ENCODE peak calls at places on chromosomes 3 and 15, in five cellular contexts. N is AG04450, Y is H9, X is foreskin keratinocyte, K is breast epithelium. D is an unnamed sample.
A peak's percentile ranks its signal among the peaks of the same experiment; 100 is the strongest.

GRCh38 chr15:77821188-77821958 is 188.7 kb upstream of the LINGO1 start:
- DNase-seq in X (no peak), Y (peak; percentile 81), N (peak; percentile 18), K (peak; percentile 24), D (peak; percentile 52)

GRCh38 chr3:48634661-48635221 is 520 bp downstream of the SLC26A6 start:
- DNase-seq in N (no peak), X (peak; percentile 6), K (no peak), Y (peak; percentile 74), D (peak; percentile 51)

GRCh38 chr15:75230524-75231371 is 27.4 kb upstream of the GOLGA6C start:
- DNase-seq in Y (no peak), N (no peak), X (no peak), K (no peak), D (no peak)

GRCh38 chr3:119660474-119661150 is at the start of gene POPDC2:
- DNase-seq in N (no peak), K (peak; percentile 69), Y (no peak), X (no peak), D (no peak)

GRCh38 chr3:141335531-141336042 is 32.7 kb upstream of the ZBTB38 start:
- DNase-seq in N (no peak), X (no peak), K (no peak), Y (no peak), D (no peak)

GRCh38 chr3:182631183-182632076 is 161.9 kb upstream of the ATP11B start:
- DNase-seq in N (no peak), K (no peak), Y (no peak), X (peak; percentile 31), D (no peak)

GRCh38 chr3:141530133-141530768 is 43.4 kb downstream of the RASA2 start:
- DNase-seq in Y (no peak), K (no peak), N (peak; percentile 18), X (peak; percentile 32), D (no peak)

GRCh38 chr3:126613481-126614187 is 41.3 kb downstream of the TXNRD3 start:
- DNase-seq in X (no peak), K (no peak), Y (no peak), N (no peak), D (no peak)

GRCh38 chr15:68504721-68505090 is 72.7 kb upstream of the ITGA11 start:
- DNase-seq in N (no peak), X (no peak), K (no peak), Y (peak; percentile 27), D (no peak)

GRCh38 chr3:114941626-114942309 is 205.3 kb downstream of the ZBTB20 start:
- DNase-seq in K (no peak), N (no peak), X (no peak), Y (no peak), D (no peak)

GRCh38 chr15:67973846-67974245 is 80.3 kb upstream of the PIAS1 start:
- DNase-seq in N (no peak), K (no peak), Y (no peak), X (no peak), D (no peak)

GRCh38 chr3:11989383-11990050 is 14.7 kb upstream of the SYN2 start:
- DNase-seq in K (no peak), Y (no peak), X (no peak), N (no peak), D (no peak)

GRCh38 chr3:59771760-59772159 is 721.9 kb upstream of the CFAP20DC start:
- DNase-seq in K (no peak), X (peak; percentile 87), Y (no peak), N (peak; percentile 69), D (no peak)

GRCh38 chr15:88610756-88611231 is 10.3 kb upstream of the AEN start:
- DNase-seq in N (no peak), K (no peak), Y (peak; percentile 64), X (no peak), D (no peak)

GRCh38 chr15:41904487-41905359 is 10.9 kb upstream of the SPTBN5 start:
- DNase-seq in X (peak; percentile 13), N (peak; percentile 15), Y (peak; percentile 81), K (no peak), D (no peak)

GRCh38 chr3:9226326-9226725 is 23.1 kb downstream of the SRGAP3 start:
- DNase-seq in N (no peak), Y (no peak), K (no peak), X (no peak), D (no peak)

GRCh38 chr3:54530091-54530490 is 397.8 kb downstream of the LRTM1 start:
- DNase-seq in N (no peak), Y (no peak), K (no peak), X (no peak), D (no peak)

GRCh38 chr15:39651295-39651694 is 70.4 kb downstream of the THBS1 start:
- DNase-seq in X (no peak), N (no peak), Y (no peak), K (no peak), D (no peak)

GRCh38 chr15:76252249-76252648 is 59.0 kb downstream of the ETFA start:
- DNase-seq in K (no peak), N (no peak), X (no peak), Y (no peak), D (no peak)

GRCh38 chr3:52372822-52373504 is 56.8 kb downstream of the DNAH1 start:
- DNase-seq in N (no peak), X (no peak), Y (peak; percentile 72), K (no peak), D (no peak)

GRCh38 chr3:169144691-169145090 is 518.8 kb downstream of the MECOM start:
- DNase-seq in X (no peak), K (no peak), N (no peak), Y (no peak), D (no peak)

GRCh38 chr3:174767853-174768382 is 91.2 kb upstream of the NAALADL2 start:
- DNase-seq in X (no peak), Y (no peak), N (no peak), K (no peak), D (no peak)

GRCh38 chr3:195907730-195908438 is 467 bp downstream of the TNK2 start:
- DNase-seq in X (no peak), Y (no peak), K (no peak), N (no peak), D (no peak)

GRCh38 chr3:136955813-136956212 is 2.0 kb upstream of the IL20RB start:
- DNase-seq in Y (no peak), X (no peak), N (peak; percentile 81), K (no peak), D (no peak)

GRCh38 chr3:145911016-145911415 is 250.0 kb downstream of the PLOD2 start:
- DNase-seq in Y (no peak), K (no peak), N (no peak), X (no peak), D (no peak)

GRCh38 chr15:48458876-48459275 is 127.6 kb downstream of the DUT start:
- DNase-seq in K (no peak), N (peak; percentile 52), Y (no peak), X (no peak), D (no peak)

GRCh38 chr15:67744331-67745058 is 80.8 kb upstream of the SKOR1 start:
- DNase-seq in N (no peak), Y (no peak), K (no peak), X (no peak), D (no peak)

GRCh38 chr15:92011611-92012367 is 158.3 kb downstream of the SLCO3A1 start:
- DNase-seq in Y (peak; percentile 38), X (peak; percentile 33), N (no peak), K (no peak), D (no peak)

GRCh38 chr3:134754768-134755559 is 40.1 kb upstream of the EPHB1 start:
- DNase-seq in Y (peak; percentile 77), K (no peak), X (no peak), N (no peak), D (no peak)

DNA sequence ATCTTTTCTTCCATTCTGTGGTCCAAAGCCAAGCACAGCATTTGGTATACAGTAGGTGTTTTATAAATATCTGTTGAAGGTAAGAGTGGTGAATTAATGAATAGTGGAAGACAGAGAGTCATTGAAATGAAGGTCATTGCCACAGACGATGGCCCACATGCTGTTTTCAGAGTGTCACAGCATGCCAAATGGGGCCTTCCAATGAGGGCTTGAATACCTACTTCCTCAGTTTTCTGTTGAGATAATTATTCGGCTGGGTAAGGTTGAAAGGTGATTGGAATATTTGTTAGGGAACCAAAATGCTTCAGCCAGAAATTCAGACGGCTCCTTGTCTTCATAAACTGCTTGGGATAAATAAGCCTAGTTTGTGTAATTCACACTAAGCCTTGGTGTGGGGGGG is 205.3 kb upstream of the TBL1XR1 start:
- DNase-seq in Y (no peak), X (no peak), N (no peak), K (no peak), D (no peak)
- TF ChIP-seq CTCF in Y (no peak), X (no peak), N (no peak), K (no peak), D (no peak)

DNA sequence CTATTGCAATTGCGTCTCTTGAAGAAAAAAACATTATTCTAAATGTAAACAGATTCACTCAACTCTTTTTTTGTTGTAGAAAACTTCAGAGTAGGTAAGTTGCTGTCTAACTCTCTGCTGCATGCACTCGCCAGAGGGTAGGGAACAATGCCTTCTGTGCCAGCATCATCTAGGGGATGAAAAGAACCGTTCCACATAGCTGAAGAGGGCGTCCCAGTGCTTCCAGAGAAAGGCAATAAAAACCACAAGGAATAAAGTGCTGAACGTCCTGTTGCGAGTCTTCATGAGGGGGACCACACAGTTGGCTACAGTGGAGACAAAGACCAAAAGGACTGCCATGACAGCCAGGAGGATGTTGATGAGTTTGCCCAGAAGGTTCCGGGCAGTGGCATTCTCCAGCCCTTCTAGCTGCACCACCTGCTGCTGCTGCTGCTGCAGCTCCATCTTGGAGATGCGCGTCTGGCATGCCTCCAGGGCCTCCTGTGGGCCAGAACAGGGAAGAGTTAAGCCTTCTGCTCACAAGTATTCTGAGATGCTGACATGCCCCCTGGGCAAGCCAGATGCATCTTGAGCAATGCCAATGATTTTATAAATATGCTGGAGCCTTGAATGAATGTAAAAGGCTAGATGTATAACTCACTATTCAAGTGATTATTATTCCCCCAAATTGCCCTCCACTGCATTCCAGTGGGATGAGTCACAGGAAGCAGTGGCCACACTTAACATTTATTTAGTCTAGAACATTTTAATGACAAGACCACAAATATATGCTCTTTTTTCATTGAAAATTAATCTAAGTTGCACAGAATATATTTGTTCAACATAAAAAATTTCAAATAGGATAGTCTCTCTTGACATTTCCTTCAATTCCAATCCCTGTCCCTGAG is 45.1 kb upstream of the PLXND1 start:
- DNase-seq in Y (peak; percentile 71), X (peak; percentile 84), K (no peak), N (peak; percentile 20), D (no peak)
- TF ChIP-seq CTCF in Y (no peak), X (peak; percentile 26), K (no peak), N (no peak), D (no peak)

GRCh38 chr3:139241783-139242182 is 102.0 kb upstream of the MRPS22 start:
- DNase-seq in N (no peak), K (no peak), Y (no peak), X (no peak), D (no peak)
- TF ChIP-seq CTCF in N (peak; percentile 41), K (no peak), Y (no peak), X (peak; percentile 12), D (no peak)

DNA sequence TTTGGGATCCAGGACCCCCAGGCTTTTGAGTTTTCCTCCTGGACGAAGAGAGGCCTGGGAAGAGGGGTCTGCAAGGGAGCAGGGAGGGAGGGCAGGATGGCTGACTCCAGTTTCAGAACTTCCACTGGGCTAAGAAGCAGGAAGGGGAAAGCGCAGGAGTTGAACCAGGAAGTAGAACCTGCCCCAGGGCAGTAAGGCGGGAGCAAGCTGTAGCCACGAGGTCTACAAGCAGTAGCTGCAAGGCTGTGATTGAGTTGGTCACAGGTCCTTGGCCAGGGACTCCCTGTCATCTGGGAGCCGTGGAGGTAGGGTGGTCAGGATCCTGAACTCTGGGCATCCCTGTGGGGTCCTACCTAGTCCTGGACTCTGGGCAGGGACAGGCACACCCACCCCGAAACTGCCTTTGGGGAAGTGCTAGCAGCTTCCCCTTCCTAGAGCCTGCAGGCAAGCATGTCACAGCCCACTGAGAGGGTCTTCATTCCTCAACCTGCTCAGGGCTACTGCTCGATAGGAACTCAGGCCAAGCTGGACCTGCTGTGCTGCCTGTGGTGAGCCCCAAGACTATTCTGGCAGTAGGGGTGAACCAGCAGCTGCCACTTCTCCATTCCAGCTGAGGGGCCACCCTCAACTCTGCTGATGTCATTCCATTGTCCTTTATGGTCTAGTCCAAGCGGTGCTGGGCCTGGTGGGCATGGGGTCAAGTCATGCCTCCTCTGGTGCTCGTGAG is 5.7 kb upstream of the GNAI2 start:
- DNase-seq in N (no peak), K (no peak), Y (no peak), X (no peak), D (no peak)
- TF ChIP-seq CTCF in N (no peak), K (no peak), Y (no peak), X (no peak), D (no peak)